ENCODE peak calls at places on chromosomes 13 and 19, in six cellular contexts. P, U, T, I, C and S are unnamed samples. For H3K27me3, the result is how much of the 10 kb centered on the place peaks cover.

GRCh38 chr13:99614465-99614885 is 113.2 kb downstream of the TM9SF2 start:
- DNase-seq in T (no peak), I (no peak), U (no peak), C (no peak), P (peak), S (no peak)

GRCh38 chr19:51458051-51458645 is at the start of gene SIGLEC8:
- DNase-seq in I (no peak), P (no peak), U (no peak), T (no peak), C (no peak), S (no peak)

GRCh38 chr13:49302222-49302621 is 54.5 kb downstream of the CDADC1 start:
- DNase-seq in P (no peak), C (no peak), T (no peak), I (no peak), U (no peak), S (no peak)

GRCh38 chr13:80921556-80921955 is 580.6 kb upstream of the SPRY2 start:
- DNase-seq in T (no peak), P (no peak), C (no peak), U (no peak), I (no peak), S (no peak)

GRCh38 chr19:2475702-2476450 is at the start of gene GADD45B:
- DNase-seq in U (peak), P (peak), C (peak), T (peak), I (peak), S (peak)

GRCh38 chr19:8504171-8504570 is 1.7 kb upstream of the PRAM1 start:
- DNase-seq in I (no peak), T (no peak), P (no peak), C (no peak), U (no peak), S (no peak)

GRCh38 chr13:80217614-80218456 is 123.1 kb downstream of the SPRY2 start:
- DNase-seq in T (no peak), U (peak), I (no peak), P (no peak), C (peak), S (no peak)

GRCh38 chr19:33063356-33064116 is 1.2 kb downstream of the RHPN2 start:
- DNase-seq in C (peak), U (peak), P (no peak), I (no peak), T (no peak), S (no peak)

GRCh38 chr13:30033681-30034447 is 183.4 kb upstream of the UBL3 start:
- DNase-seq in C (peak), U (no peak), I (no peak), T (no peak), P (no peak), S (no peak)

GRCh38 chr19:32748497-32748896 is 28.9 kb downstream of the TDRD12 start:
- DNase-seq in C (no peak), T (no peak), P (no peak), I (no peak), U (peak), S (no peak)

GRCh38 chr13:33799950-33800592 is 17.9 kb upstream of the RFC3 start:
- DNase-seq in P (no peak), C (peak), I (no peak), T (no peak), U (peak), S (no peak)

GRCh38 chr19:50728084-50728737 is 5.0 kb downstream of the CLEC11A start:
- DNase-seq in I (peak), U (peak), C (peak), T (peak), P (peak), S (peak)

GRCh38 chr13:51831519-51831918 is 13.5 kb downstream of the TMEM272 start:
- DNase-seq in T (no peak), U (no peak), I (no peak), C (no peak), P (no peak), S (no peak)

GRCh38 chr19:32483574-32483973 is 78.0 kb downstream of the DPY19L3 start:
- DNase-seq in U (no peak), T (no peak), I (no peak), C (no peak), P (no peak), S (no peak)

GRCh38 chr19:54115071-54116063 is at the start of the genes PRPF31 and TFPT:
- DNase-seq in I (peak), U (peak), C (peak), T (peak), P (peak), S (peak)

GRCh38 chr13:41492432-41493267 is 35.3 kb downstream of the RGCC start:
- DNase-seq in U (no peak), T (no peak), P (no peak), C (no peak), I (no peak), S (no peak)

GRCh38 chr19:43430142-43430710 is 15.5 kb downstream of the TEX101 start:
- DNase-seq in T (no peak), I (no peak), C (no peak), U (no peak), P (no peak), S (no peak)

GRCh38 chr19:5126498-5127223 is 157.7 kb downstream of the KDM4B start:
- DNase-seq in I (no peak), U (no peak), T (no peak), P (no peak), C (no peak), S (no peak)

GRCh38 chr19:5128932-5129389 is 160.0 kb downstream of the KDM4B start:
- DNase-seq in C (no peak), T (peak), U (no peak), P (peak), I (no peak), S (no peak)

GRCh38 chr19:5127710-5128109 is 158.8 kb downstream of the KDM4B start:
- DNase-seq in U (no peak), C (no peak), T (no peak), I (no peak), P (no peak), S (no peak)

GRCh38 chr19:5129691-5130090 is 160.8 kb downstream of the KDM4B start:
- DNase-seq in I (no peak), C (no peak), P (no peak), U (no peak), T (no peak), S (no peak)

GRCh38 chr19:5128251-5128931 is 159.5 kb downstream of the KDM4B start:
- DNase-seq in I (peak), T (peak), C (peak), P (peak), U (peak), S (no peak)
- H3K27ac ChIP-seq in I (peak), T (peak), C (peak), P (peak), U (peak), S (peak)

GRCh38 chr19:5567360-5567970 is at the start of gene TINCR:
- DNase-seq in T (no peak), I (no peak), C (no peak), U (peak), P (no peak), S (no peak)
- H3K4me3 ChIP-seq in T (no peak), I (no peak), C (peak), U (peak), P (peak), S (no peak)

GRCh38 chr19:498591-498950 is 2.3 kb downstream of the MADCAM1 start:
- DNase-seq in U (no peak), I (no peak), C (no peak), T (no peak), P (no peak), S (no peak)
- H3K27me3 ChIP-seq in U (half or more), I (under half), C (under half), T (under half), P (under half), S (under half)

GRCh38 chr13:42814868-42815267 is 33.5 kb downstream of the FAM216B start:
- DNase-seq in T (no peak), I (no peak), U (no peak), C (peak), P (no peak), S (no peak)
- H3K27ac ChIP-seq in T (no peak), I (no peak), U (no peak), C (no peak), P (no peak), S (no peak)

GRCh38 chr19:48631254-48631653 is 5.9 kb downstream of the DBP start:
- DNase-seq in T (no peak), C (no peak), U (no peak), I (no peak), P (no peak), S (no peak)

GRCh38 chr19:48628486-48629296 is 8.5 kb downstream of the DBP start:
- DNase-seq in P (peak), I (no peak), T (no peak), U (no peak), C (no peak), S (no peak)

GRCh38 chr19:48629599-48630288 is 7.4 kb downstream of the DBP start:
- DNase-seq in P (peak), C (no peak), I (peak), U (peak), T (peak), S (no peak)

GRCh38 chr19:48629297-48629598 is 7.9 kb downstream of the DBP start:
- DNase-seq in T (no peak), C (no peak), U (no peak), P (peak), I (no peak), S (no peak)

GRCh38 chr19:48630289-48631036 is 6.7 kb downstream of the DBP start:
- DNase-seq in U (peak), I (peak), C (no peak), P (peak), T (peak), S (no peak)
- H3K4me3 ChIP-seq in U (peak), I (no peak), C (no peak), P (no peak), T (no peak), S (no peak)

GRCh38 chr19:38209152-38209551 is 14.9 kb downstream of the DPF1 start:
- DNase-seq in I (no peak), T (no peak), U (peak), C (no peak), P (no peak), S (no peak)
- H3K27me3 ChIP-seq in I (under half), T (under half), U (under half), C (under half), P (under half), S (under half)

GRCh38 chr19:19171110-19171672 is 1.1 kb upstream of the MEF2B start:
- DNase-seq in T (no peak), U (no peak), I (no peak), P (no peak), C (no peak), S (no peak)

GRCh38 chr19:19167612-19168011 is 2.5 kb downstream of the MEF2B start:
- DNase-seq in U (no peak), C (no peak), T (no peak), P (no peak), I (no peak), S (no peak)

GRCh38 chr19:19170053-19170945 is at the start of gene MEF2B:
- DNase-seq in U (peak), I (peak), T (peak), P (peak), C (peak), S (peak)

GRCh38 chr19:19169236-19170052 is 619 bp downstream of the MEF2B start:
- DNase-seq in U (no peak), I (no peak), T (no peak), P (no peak), C (no peak), S (no peak)

DNA sequence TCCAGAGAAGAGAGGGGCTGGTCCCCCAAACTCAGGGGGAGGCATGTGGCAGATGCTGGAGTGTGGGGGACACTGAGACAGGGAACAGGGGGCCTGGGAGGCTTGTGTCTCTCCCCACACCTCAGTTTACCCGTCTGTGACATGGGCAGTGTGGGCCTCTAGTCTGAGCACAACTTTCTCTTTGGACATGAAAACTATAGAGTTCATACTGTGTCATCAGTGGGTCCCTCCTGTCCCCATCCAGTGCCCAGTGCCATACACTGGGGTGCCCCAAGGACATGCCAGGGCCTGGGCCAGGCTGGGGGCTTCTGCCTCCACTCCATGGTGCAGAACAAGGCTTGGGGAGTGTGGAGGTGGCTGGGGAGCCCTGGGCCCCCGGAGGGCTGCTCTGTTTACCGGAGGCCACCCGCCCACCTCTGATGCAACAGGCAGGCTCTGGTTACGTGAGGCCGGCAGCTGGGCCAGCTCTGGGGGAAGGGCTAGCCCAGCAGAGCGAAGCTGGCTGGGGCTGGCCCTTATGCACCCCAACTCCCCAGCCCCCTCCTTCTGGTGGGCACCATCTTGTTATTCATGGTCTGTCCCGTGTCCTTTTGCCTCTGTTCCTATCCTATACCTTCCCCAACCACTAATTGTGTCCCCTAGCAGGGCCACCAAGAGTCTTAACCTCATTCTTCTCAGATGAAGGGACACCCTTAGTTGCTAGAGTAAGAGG is 1.9 kb upstream of the MEF2B start:
- DNase-seq in I (no peak), C (peak), U (no peak), T (no peak), P (no peak), S (no peak)
- H3K27ac ChIP-seq in I (no peak), C (peak), U (no peak), T (no peak), P (no peak), S (no peak)